ENCODE peak calls at places on chromosome X, in four cellular contexts. B is HepG2, Y is mesenchymal stem cell, N is fibroblast of lung. D is an unnamed sample. For H3K36me3, the result is how much of the 10 kb centered on the place peaks cover.

GRCh38 chrX:123720486-123720885 is 12.4 kb downstream of the THOC2 start:
- DNase-seq in B (no peak), Y (no peak), N (no peak), D (no peak)

GRCh38 chrX:103453655-103454054 is 65.6 kb downstream of the RAB40A start:
- DNase-seq in B (no peak), Y (peak), N (peak), D (no peak)

GRCh38 chrX:131277543-131278115 is 11.5 kb downstream of the IGSF1 start:
- DNase-seq in B (no peak), Y (no peak), N (no peak), D (no peak)

GRCh38 chrX:107579956-107580355 is 48.4 kb upstream of the PRPS1 start:
- DNase-seq in B (no peak), Y (peak), N (peak), D (no peak)

GRCh38 chrX:14359316-14359715 is 170.0 kb upstream of the GLRA2 start:
- DNase-seq in B (no peak), Y (no peak), N (no peak), D (no peak)

GRCh38 chrX:41781500-41781899 is 57.5 kb downstream of the GPR82 start:
- DNase-seq in B (peak), Y (peak), N (peak), D (peak)

GRCh38 chrX:51420610-51421009 is 75.8 kb downstream of the NUDT11 start:
- DNase-seq in B (peak), Y (peak), N (peak), D (peak)

GRCh38 chrX:15202458-15203177 is 67.3 kb downstream of the ASB9 start:
- DNase-seq in B (no peak), Y (peak), N (peak), D (no peak)

GRCh38 chrX:20594985-20595384 is 328.3 kb upstream of the RPS6KA3 start:
- DNase-seq in B (peak), Y (no peak), N (peak), D (no peak)

GRCh38 chrX:13776387-13776786 is 40.5 kb downstream of the GPM6B start:
- DNase-seq in B (no peak), Y (no peak), N (no peak), D (no peak)

GRCh38 chrX:11791090-11791489 is 33.1 kb downstream of the MSL3 start:
- DNase-seq in B (no peak), Y (no peak), N (no peak), D (no peak)

GRCh38 chrX:48471504-48471903 is 1.4 kb upstream of the SLC38A5 start:
- DNase-seq in B (no peak), Y (no peak), N (no peak), D (no peak)

GRCh38 chrX:120228187-120228908 is 22.3 kb upstream of the ZBTB33 start:
- DNase-seq in B (no peak), Y (no peak), N (no peak), D (peak)

GRCh38 chrX:129663171-129663570 is 8.4 kb upstream of the APLN start:
- DNase-seq in B (no peak), Y (peak), N (no peak), D (no peak)

GRCh38 chrX:134202561-134202960 is 34.4 kb upstream of the CCDC160 start:
- DNase-seq in B (no peak), Y (no peak), N (no peak), D (no peak)

GRCh38 chrX:129716507-129716906 is 22.3 kb upstream of the XPNPEP2 start:
- DNase-seq in B (peak), Y (no peak), N (no peak), D (no peak)

GRCh38 chrX:38699116-38699515 is 102.1 kb upstream of the MID1IP1 start:
- DNase-seq in B (no peak), Y (no peak), N (no peak), D (no peak)

GRCh38 chrX:63013549-63013948 is 337.6 kb downstream of the SPIN4 start:
- DNase-seq in B (no peak), Y (no peak), N (no peak), D (no peak)

GRCh38 chrX:106484233-106484632 is 127.5 kb upstream of the RADX start:
- DNase-seq in B (no peak), Y (no peak), N (no peak), D (peak)

GRCh38 chrX:86910027-86910426 is 607.6 kb upstream of the KLHL4 start:
- DNase-seq in B (no peak), Y (no peak), N (no peak), D (no peak)

GRCh38 chrX:76850851-76851250 is 423.3 kb downstream of the MAGEE1 start:
- DNase-seq in B (no peak), Y (no peak), N (no peak), D (peak)

DNA sequence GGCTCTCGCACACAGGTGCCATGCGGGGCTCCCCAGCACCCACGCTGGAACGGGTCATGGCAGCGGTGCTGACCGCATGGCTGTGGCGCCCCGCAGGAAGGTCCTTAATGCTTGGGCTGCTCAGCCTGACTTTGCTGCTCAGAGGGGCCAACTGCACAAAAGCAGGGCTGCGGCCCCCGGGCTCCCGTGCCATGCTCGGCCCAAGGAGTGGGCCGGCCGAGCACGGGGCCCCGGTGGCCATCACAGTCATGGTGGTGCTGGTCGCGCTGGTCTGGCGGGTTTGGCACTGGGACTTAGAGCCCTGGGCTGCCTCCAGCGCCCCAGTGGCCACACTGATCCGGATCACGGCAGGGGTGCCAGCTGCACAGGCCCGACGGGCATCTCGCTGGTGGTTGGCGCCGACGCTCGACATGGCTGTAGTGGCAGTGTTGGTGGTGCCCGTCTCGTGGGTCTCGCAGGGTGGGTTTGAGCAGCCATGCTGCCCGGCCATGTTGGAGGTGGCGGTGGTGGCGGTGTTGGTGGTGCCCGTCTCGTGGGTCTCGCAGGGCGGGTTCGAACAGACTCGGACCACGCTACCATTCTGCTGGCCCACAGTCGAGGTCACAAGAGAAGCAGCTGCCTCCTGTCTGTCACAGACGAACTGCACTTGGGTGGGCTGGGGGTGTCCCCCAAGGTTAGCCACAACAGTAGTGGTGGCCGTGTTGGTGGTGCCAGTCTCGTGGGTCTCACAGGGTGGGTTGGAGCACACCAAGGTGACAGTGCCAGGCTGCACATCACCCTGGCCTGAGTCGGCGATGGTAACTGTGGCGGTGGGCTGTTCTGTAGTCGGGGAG is 10.4 kb upstream of the RENBP start:
- DNase-seq in B (no peak), Y (no peak), N (no peak), D (no peak)
- H3K36me3 ChIP-seq in B (under half), Y (half or more), N (half or more), D (under half)

GRCh38 chrX:3950373-3950772 is 236.9 kb upstream of the PRKX start:
- DNase-seq in B (no peak), Y (no peak), N (no peak), D (peak)

GRCh38 chrX:3951859-3952258 is 238.4 kb upstream of the PRKX start:
- DNase-seq in B (no peak), Y (no peak), N (no peak), D (peak)
- H3K4me3 ChIP-seq in B (no peak), Y (no peak), N (no peak), D (no peak)

GRCh38 chrX:153687121-153688039 is at the start of gene SLC6A8:
- DNase-seq in B (peak), Y (peak), N (peak), D (no peak)
- H3K4me2 ChIP-seq in B (peak), Y (peak), N (peak), D (no peak)

GRCh38 chrX:40705658-40706312 is 29.6 kb downstream of the MED14 start:
- DNase-seq in B (no peak), Y (no peak), N (no peak), D (no peak)

DNA sequence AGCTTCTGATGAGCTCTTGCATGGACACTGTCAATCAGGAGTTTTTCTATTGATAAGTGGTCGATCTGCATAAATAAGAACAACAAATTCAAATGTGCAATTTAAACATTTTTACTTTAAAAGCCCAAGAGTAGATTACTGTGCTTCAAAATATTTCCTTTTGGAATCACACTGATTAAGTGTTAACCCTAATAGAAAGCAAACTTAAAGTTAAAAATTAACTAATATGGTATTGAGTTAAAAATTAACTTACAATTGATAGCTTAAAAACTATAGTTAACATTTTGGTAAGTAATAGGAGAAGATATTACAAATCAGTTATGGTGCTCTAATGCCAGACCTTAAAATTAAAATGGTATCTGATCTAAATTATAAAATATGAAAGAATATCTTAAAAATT is 25.9 kb downstream of the MED14 start:
- DNase-seq in B (no peak), Y (no peak), N (no peak), D (no peak)
- H3K36me3 ChIP-seq in B (under half), Y (under half), N (under half), D (under half)

GRCh38 chrX:30975467-30975866 is 86.4 kb upstream of the TAB3 start:
- DNase-seq in B (peak), Y (no peak), N (no peak), D (no peak)

GRCh38 chrX:30973784-30974427 is 84.9 kb upstream of the TAB3 start:
- DNase-seq in B (no peak), Y (no peak), N (no peak), D (no peak)

GRCh38 chrX:30967516-30967915 is 78.5 kb upstream of the TAB3 start:
- DNase-seq in B (no peak), Y (no peak), N (no peak), D (no peak)

GRCh38 chrX:30971761-30972603 is 82.9 kb upstream of the TAB3 start:
- DNase-seq in B (peak), Y (peak), N (peak), D (peak)
- H3K4me3 ChIP-seq in B (peak), Y (no peak), N (no peak), D (no peak)

DNA sequence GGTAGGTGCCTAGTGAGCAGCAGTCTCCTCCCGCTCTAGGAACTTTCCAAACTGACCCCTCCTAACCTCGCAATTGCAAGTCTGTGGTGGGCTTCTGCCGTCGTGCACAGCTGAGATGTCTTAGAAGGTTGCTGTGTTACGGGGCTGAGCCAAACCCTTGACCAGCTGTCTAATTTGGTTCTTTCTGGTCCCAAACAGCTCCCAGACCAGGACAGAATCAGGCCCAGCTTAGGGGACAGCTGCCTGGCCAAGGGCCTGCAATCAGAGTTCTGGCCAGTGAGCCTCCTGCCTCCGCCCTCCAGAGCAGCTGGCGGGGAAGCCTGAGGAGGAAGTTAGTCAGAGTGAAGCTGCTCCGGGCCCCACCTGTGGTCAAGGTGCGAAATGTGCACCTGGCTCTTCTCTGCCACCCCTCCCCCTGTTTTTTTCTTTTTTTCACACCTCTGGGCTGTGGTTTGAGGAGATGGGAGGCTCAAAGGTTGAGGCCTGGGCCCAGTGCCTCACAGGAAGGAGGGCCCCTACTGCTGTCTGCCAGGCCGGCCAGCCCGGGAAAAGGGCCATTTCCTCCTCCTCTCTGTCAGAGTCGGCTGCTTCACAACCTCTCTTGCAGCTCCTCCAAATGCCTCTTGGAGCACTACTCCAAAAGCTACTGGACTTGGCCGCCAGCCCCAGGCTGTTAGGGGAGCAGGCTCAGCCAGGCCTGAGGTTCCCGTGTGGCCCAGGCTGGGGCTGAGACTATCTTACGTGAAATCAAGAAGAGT is 4.2 kb upstream of the CXCR3 start:
- DNase-seq in B (peak), Y (peak), N (peak), D (peak)
- H3K4me2 ChIP-seq in B (peak), Y (no peak), N (no peak), D (no peak)